ENCODE peak calls at places on chromosomes 13 and 19, in four cellular contexts. One of them, this sample, is unnamed. For H3K4me1, the result is how much of the 10 kb centered on the place peaks cover.

GRCh38 chr13:25654332-25654731 is 282.6 kb downstream of the ATP8A2 start:
- DNase-seq in A549: no peak
- DNase-seq in cardiac muscle cell: no peak
- DNase-seq in ovary: no peak
- DNase-seq in this sample: no peak

GRCh38 chr13:52383362-52383761 is 22.6 kb downstream of the THSD1 start:
- DNase-seq in A549: no peak
- DNase-seq in ovary: no peak
- DNase-seq in cardiac muscle cell: no peak
- DNase-seq in this sample: no peak

GRCh38 chr19:3766520-3766919 is 4.0 kb downstream of the MRPL54 start:
- DNase-seq in cardiac muscle cell: no peak
- DNase-seq in ovary: no peak
- DNase-seq in A549: no peak
- DNase-seq in this sample: no peak

GRCh38 chr19:45428385-45429231 is 4.9 kb upstream of the ERCC1 start:
- DNase-seq in A549: no peak
- DNase-seq in ovary: no peak
- DNase-seq in cardiac muscle cell: peak
- DNase-seq in this sample: peak

GRCh38 chr19:54502518-54503048 is at the start of gene LAIR2:
- DNase-seq in cardiac muscle cell: no peak
- DNase-seq in A549: no peak
- DNase-seq in ovary: no peak
- DNase-seq in this sample: no peak

GRCh38 chr13:109684836-109685602 is 101.4 kb downstream of the IRS2 start:
- DNase-seq in ovary: peak
- DNase-seq in cardiac muscle cell: peak
- DNase-seq in A549: no peak
- DNase-seq in this sample: peak

GRCh38 chr19:12938536-12939291 is at the start of gene CALR:
- DNase-seq in ovary: peak
- DNase-seq in A549: peak
- DNase-seq in cardiac muscle cell: no peak
- DNase-seq in this sample: peak

GRCh38 chr13:32038353-32038752 is 6.8 kb downstream of the FRY start:
- DNase-seq in ovary: no peak
- DNase-seq in A549: no peak
- DNase-seq in cardiac muscle cell: no peak
- DNase-seq in this sample: no peak

GRCh38 chr19:33193864-33194362 is at the start of gene LRP3:
- DNase-seq in cardiac muscle cell: peak
- DNase-seq in A549: peak
- DNase-seq in ovary: peak
- DNase-seq in this sample: peak

GRCh38 chr13:59774511-59774911 is 389.2 kb downstream of the DIAPH3 start:
- DNase-seq in cardiac muscle cell: no peak
- DNase-seq in ovary: no peak
- DNase-seq in A549: peak
- DNase-seq in this sample: no peak

GRCh38 chr19:5338661-5339469 is 1.7 kb downstream of the PTPRS start:
- DNase-seq in cardiac muscle cell: peak
- DNase-seq in A549: no peak
- DNase-seq in ovary: no peak
- DNase-seq in this sample: no peak

GRCh38 chr19:50358483-50359431 is 6.7 kb downstream of the NAPSA start:
- DNase-seq in A549: no peak
- DNase-seq in cardiac muscle cell: no peak
- DNase-seq in ovary: peak
- DNase-seq in this sample: peak

GRCh38 chr13:101289764-101290163 is 126.5 kb downstream of the NALCN start:
- DNase-seq in cardiac muscle cell: peak
- DNase-seq in A549: peak
- DNase-seq in ovary: no peak
- DNase-seq in this sample: peak

GRCh38 chr19:10290876-10291553 is 1.3 kb downstream of the ICAM5 start:
- DNase-seq in A549: peak
- DNase-seq in cardiac muscle cell: peak
- DNase-seq in ovary: peak
- DNase-seq in this sample: no peak

GRCh38 chr19:47790398-47790814 is 11.9 kb downstream of the SELENOW start:
- DNase-seq in A549: peak
- DNase-seq in ovary: peak
- DNase-seq in cardiac muscle cell: peak
- DNase-seq in this sample: peak

GRCh38 chr13:110726726-110727125 is 13.2 kb downstream of the ING1 start:
- DNase-seq in A549: no peak
- DNase-seq in cardiac muscle cell: no peak
- DNase-seq in ovary: no peak
- DNase-seq in this sample: no peak

GRCh38 chr19:10876459-10877240 is 5.3 kb downstream of the CARM1 start:
- DNase-seq in A549: no peak
- DNase-seq in ovary: no peak
- DNase-seq in cardiac muscle cell: no peak
- DNase-seq in this sample: peak

GRCh38 chr13:65613004-65613403 is 1617.1 kb downstream of the PCDH9 start:
- DNase-seq in A549: peak
- DNase-seq in cardiac muscle cell: no peak
- DNase-seq in ovary: no peak
- DNase-seq in this sample: no peak

GRCh38 chr19:4449022-4449825 is 8.4 kb downstream of the UBXN6 start:
- DNase-seq in A549: no peak
- DNase-seq in ovary: peak
- DNase-seq in cardiac muscle cell: no peak
- DNase-seq in this sample: peak

GRCh38 chr13:114089341-114089740 is 43.1 kb downstream of the RASA3 start:
- DNase-seq in A549: no peak
- DNase-seq in cardiac muscle cell: no peak
- DNase-seq in ovary: peak
- DNase-seq in this sample: peak

GRCh38 chr13:76667551-76667950 is 218.7 kb downstream of the KCTD12 start:
- DNase-seq in ovary: no peak
- DNase-seq in A549: peak
- DNase-seq in cardiac muscle cell: no peak
- DNase-seq in this sample: peak

GRCh38 chr19:4981681-4981958 is 12.7 kb downstream of the KDM4B start:
- DNase-seq in cardiac muscle cell: no peak
- DNase-seq in A549: no peak
- DNase-seq in ovary: no peak
- DNase-seq in this sample: no peak

GRCh38 chr19:39372941-39373340 is 18.0 kb downstream of the PAF1 start:
- DNase-seq in cardiac muscle cell: no peak
- DNase-seq in A549: no peak
- DNase-seq in ovary: no peak
- DNase-seq in this sample: no peak

DNA sequence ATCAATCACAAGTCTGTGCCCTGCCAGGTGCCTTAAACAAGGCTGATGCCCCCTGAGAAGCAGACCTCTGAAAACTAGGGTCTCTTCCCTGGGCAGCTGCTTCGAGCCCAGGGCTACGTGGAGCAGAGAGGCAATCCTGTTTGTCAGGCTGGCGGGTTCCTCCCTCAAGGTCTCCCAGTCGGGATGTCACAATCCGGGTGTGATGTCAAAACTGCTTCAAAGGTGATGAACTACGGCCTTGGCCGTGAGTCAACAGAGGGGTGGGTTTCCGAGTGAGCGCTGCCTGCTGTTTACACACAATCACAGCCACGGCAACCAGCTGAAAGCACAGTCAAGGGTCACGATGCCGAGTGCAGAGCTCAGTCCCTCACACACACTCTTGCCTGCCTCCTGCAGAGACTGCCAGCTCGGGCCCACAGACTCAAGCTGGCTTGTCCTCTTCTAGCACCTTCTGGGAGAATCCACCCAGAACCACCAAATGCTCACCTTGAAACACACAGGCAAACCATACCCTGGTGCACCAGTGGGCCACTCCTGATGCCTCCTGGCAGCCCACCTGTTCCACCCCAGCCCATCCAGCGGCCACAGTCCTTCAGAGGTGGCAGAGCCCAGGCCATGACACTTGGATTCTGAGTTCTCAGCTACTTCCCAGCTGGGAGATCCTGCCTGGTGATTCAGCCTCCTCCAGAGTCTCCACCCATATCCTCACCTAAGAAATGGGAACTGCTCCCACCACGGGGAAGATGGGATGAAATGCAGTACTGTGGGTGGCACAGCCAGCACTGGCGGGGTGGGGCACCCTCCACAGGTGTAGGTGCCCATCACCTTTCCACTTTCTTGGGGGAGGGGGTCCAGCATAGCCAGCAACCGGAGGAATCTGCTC is 6.8 kb downstream of the ELL start:
- DNase-seq in cardiac muscle cell: peak
- DNase-seq in ovary: peak
- DNase-seq in A549: peak
- DNase-seq in this sample: peak
- H3K4me1 ChIP-seq in cardiac muscle cell: under half
- H3K4me1 ChIP-seq in ovary: under half
- H3K4me1 ChIP-seq in A549: under half
- H3K4me1 ChIP-seq in this sample: under half

DNA sequence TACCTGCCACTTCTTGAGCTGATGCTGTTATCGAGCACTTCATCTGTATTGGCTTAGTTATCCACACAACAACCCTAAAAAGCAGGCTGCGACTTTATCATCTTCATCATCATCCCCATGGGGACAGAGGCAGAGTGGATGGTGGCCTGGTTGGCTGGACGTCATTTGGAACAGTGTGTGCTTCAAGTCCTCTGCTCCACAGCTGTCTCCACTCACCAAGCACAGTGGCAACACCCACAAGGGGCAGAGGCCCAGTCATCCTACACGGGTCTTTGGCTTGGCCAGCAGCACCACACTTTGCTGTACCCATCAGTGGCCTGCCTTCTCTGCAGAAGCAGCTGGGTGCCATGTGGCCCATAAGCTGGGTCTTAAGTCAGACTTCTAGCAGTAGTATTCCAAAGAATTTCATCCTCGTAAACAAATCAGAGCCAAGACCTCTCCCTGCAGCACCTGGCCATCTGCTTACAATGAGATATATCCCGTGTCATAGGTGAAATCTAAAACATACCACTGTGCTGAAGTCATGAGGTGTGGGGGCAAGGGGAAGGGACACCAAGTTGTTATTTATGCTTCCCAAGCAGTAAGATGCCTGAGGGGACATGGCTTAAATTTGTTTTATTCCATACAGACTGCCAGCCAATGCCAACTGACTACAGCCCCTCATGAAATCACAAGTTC is 47.9 kb upstream of the EPHX3 start:
- DNase-seq in A549: no peak
- DNase-seq in cardiac muscle cell: no peak
- DNase-seq in ovary: no peak
- DNase-seq in this sample: peak
- H3K4me1 ChIP-seq in A549: half or more
- H3K4me1 ChIP-seq in cardiac muscle cell: half or more
- H3K4me1 ChIP-seq in ovary: half or more
- H3K4me1 ChIP-seq in this sample: half or more

DNA sequence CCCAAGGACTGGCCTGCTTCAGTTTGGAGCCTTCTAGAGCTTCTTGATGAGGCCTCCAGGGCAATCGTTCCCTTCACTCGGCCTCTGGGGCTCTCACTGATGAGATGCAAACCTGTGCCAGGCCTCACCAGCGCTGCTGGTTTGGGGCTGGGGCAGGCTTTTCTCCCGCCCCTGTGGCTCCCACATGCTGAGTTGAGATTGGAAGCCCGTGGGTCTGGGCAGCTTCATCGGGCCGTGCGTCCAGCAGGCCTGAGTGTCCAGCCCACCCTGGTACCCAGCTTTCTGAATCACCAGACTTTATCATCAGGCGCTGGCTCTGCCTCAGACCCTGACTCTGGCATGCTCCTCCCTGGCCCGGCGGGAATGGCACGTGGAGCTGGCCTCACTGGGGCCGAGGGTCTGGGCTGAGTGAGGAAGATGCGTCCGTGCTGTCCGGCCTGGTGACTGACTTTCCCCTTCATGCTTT is 4.3 kb downstream of the CALM3 start:
- DNase-seq in ovary: no peak
- DNase-seq in A549: no peak
- DNase-seq in cardiac muscle cell: no peak
- DNase-seq in this sample: no peak
- H3K4me1 ChIP-seq in ovary: under half
- H3K4me1 ChIP-seq in A549: under half
- H3K4me1 ChIP-seq in cardiac muscle cell: under half
- H3K4me1 ChIP-seq in this sample: under half

DNA sequence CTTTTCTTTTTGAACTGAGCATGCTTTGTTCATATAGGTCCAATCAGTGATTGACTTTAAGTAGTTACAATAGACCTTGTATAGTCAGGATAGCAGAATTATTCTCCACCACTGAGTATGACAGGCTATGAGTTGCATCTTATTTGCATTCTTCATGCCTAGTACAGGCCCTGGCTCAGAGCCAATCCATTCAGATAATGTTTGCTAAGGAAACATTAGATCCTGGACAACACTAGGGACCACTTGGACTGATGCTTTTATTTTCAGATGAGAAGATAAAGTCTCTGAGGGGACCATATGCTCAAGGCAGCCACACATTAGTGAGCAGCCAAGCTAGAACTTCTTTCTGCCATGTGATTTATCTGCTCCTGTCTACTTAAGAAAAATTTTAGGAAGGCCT is 133.9 kb downstream of the KL start:
- DNase-seq in ovary: no peak
- DNase-seq in cardiac muscle cell: no peak
- DNase-seq in A549: no peak
- DNase-seq in this sample: peak
- H3K4me1 ChIP-seq in ovary: under half
- H3K4me1 ChIP-seq in cardiac muscle cell: under half
- H3K4me1 ChIP-seq in A549: under half
- H3K4me1 ChIP-seq in this sample: under half

DNA sequence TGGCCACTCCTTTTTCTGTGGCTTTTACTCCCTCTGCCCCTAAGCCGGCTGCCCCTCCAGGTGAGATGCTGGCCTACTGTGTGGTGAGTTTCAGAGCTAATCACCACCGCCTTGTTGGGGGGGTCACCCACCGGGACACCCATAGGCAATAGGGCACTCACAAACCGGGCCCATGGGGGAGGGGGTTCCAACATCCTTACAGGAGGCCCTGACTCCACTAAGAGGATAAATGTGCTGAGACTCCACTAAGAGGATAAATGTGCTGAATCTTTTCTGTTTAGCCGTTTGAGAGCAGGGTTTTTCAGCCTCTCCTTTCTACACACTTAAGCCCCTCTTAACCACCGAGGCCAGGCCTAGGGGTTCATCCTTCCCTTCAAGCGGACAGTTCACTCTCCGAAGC is 73.7 kb downstream of the SLC15A1 start:
- DNase-seq in A549: no peak
- DNase-seq in cardiac muscle cell: no peak
- DNase-seq in ovary: no peak
- DNase-seq in this sample: no peak
- H3K4me1 ChIP-seq in A549: under half
- H3K4me1 ChIP-seq in cardiac muscle cell: under half
- H3K4me1 ChIP-seq in ovary: under half
- H3K4me1 ChIP-seq in this sample: under half

GRCh38 chr19:28075229-28075628 is 1137.7 kb downstream of the UQCRFS1 start:
- DNase-seq in A549: no peak
- DNase-seq in ovary: no peak
- DNase-seq in cardiac muscle cell: no peak
- DNase-seq in this sample: no peak
- H3K4me1 ChIP-seq in A549: under half
- H3K4me1 ChIP-seq in ovary: under half
- H3K4me1 ChIP-seq in cardiac muscle cell: under half
- H3K4me1 ChIP-seq in this sample: under half